ENCODE peak calls at places on chromosomes 1 and 21, in nine cellular contexts. X is IMR-90, Y is body of pancreas, U is fibroblast of the aortic adventitia, W is GM23338, J is Calu3, E is heart right ventricle, P is cardiac fibroblast, A is pancreas. S is an unnamed sample.

GRCh38 chr1:58149266-58149812 is 397.2 kb downstream of the OMA1 start:
- DNase-seq in X (no peak), Y (no peak), U (no peak), W (no peak), J (no peak), E (no peak), P (no peak), A (no peak), S (no peak)

GRCh38 chr1:234315091-234315541 is 58.1 kb upstream of the COA6 start:
- DNase-seq in X (peak), Y (no peak), U (peak), W (no peak), J (no peak), E (no peak), P (peak), A (no peak), S (peak)

GRCh38 chr1:223363057-223363855 is 720 bp downstream of the SUSD4 start:
- DNase-seq in X (peak), Y (peak), U (peak), W (peak), J (peak), E (peak), P (peak), A (peak), S (peak)

GRCh38 chr1:181791721-181792120 is 269.8 kb downstream of the ZNF648 start:
- DNase-seq in X (no peak), Y (no peak), U (no peak), W (no peak), J (no peak), E (no peak), P (no peak), A (no peak), S (no peak)

GRCh38 chr1:206476058-206476457 is 5.8 kb downstream of the IKBKE start:
- DNase-seq in X (no peak), Y (no peak), U (no peak), W (no peak), J (no peak), E (no peak), P (no peak), A (no peak), S (no peak)

GRCh38 chr1:17192394-17193221 is 12.3 kb upstream of the PADI1 start:
- DNase-seq in X (no peak), Y (no peak), U (peak), W (no peak), J (no peak), E (no peak), P (peak), A (no peak), S (no peak)

GRCh38 chr1:119582801-119583200 is 65.3 kb downstream of the ZNF697 start:
- DNase-seq in X (peak), Y (peak), U (peak), W (peak), J (peak), E (peak), P (peak), A (no peak), S (peak)

GRCh38 chr1:59520759-59521442 is 224.0 kb downstream of the FGGY start:
- DNase-seq in X (peak), Y (no peak), U (peak), W (no peak), J (no peak), E (no peak), P (peak), A (no peak), S (no peak)

GRCh38 chr1:216183007-216183406 is 240.2 kb downstream of the USH2A start:
- DNase-seq in X (peak), Y (no peak), U (no peak), W (peak), J (peak), E (no peak), P (peak), A (no peak), S (no peak)

GRCh38 chr1:247077768-247078314 is 770 bp downstream of the ZNF670 start:
- DNase-seq in X (peak), Y (no peak), U (peak), W (no peak), J (no peak), E (no peak), P (peak), A (no peak), S (peak)

GRCh38 chr1:5164155-5164554 is 509.7 kb downstream of the AJAP1 start:
- DNase-seq in X (no peak), Y (no peak), U (no peak), W (no peak), J (no peak), E (no peak), P (no peak), A (no peak), S (peak)

GRCh38 chr1:164780863-164781262 is 221.9 kb downstream of the PBX1 start:
- DNase-seq in X (peak), Y (no peak), U (peak), W (no peak), J (no peak), E (no peak), P (peak), A (no peak), S (no peak)

GRCh38 chr1:37071829-37072228 is 37.5 kb upstream of the GRIK3 start:
- DNase-seq in X (no peak), Y (no peak), U (no peak), W (no peak), J (no peak), E (peak), P (no peak), A (no peak), S (no peak)

GRCh38 chr1:41583658-41584570 is 99.4 kb upstream of the EDN2 start:
- DNase-seq in X (no peak), Y (no peak), U (no peak), W (peak), J (no peak), E (no peak), P (no peak), A (no peak), S (no peak)
- TF ChIP-seq CTCF in X (no peak), Y (no peak), U (no peak), W (no peak), J (no peak), E (no peak), P (no peak), A (no peak), S (no peak)

DNA sequence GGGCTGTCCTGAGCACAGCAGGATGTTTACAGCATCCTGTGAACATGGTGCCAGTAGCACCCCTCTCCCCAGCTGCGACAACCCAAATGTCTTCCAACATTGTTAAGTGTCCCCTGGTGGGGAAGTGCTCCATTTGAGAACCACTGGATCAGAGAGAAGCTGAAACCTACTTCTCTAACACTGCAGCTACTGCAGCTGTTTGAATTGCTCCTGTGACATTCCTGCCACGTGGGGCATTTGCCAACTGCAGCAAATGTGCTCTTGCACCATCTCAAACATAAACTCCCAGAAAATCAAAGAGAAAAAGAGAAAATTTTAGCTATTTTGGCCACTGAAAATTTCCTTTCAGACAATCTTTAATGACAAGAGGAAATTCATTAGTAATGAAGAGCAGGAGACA is 11.0 kb downstream of the SLC2A5 start:
- DNase-seq in X (peak), Y (no peak), U (peak), W (no peak), J (no peak), E (no peak), P (peak), A (no peak), S (no peak)
- TF ChIP-seq CTCF in X (peak), Y (no peak), U (peak), W (peak), J (no peak), E (no peak), P (no peak), A (no peak), S (no peak)

GRCh38 chr1:41919131-41919530 is 409 bp upstream of the HIVEP3 start:
- DNase-seq in X (no peak), Y (no peak), U (no peak), W (no peak), J (no peak), E (no peak), P (no peak), A (no peak), S (no peak)

GRCh38 chr1:41917835-41918449 is 780 bp downstream of the HIVEP3 start:
- DNase-seq in X (peak), Y (peak), U (peak), W (peak), J (peak), E (peak), P (peak), A (peak), S (peak)

GRCh38 chr1:41919764-41920397 is 1.2 kb upstream of the HIVEP3 start:
- DNase-seq in X (peak), Y (peak), U (no peak), W (peak), J (peak), E (peak), P (no peak), A (peak), S (peak)

GRCh38 chr1:41917051-41917530 is 1.6 kb downstream of the HIVEP3 start:
- DNase-seq in X (no peak), Y (no peak), U (no peak), W (no peak), J (no peak), E (no peak), P (no peak), A (no peak), S (no peak)

DNA sequence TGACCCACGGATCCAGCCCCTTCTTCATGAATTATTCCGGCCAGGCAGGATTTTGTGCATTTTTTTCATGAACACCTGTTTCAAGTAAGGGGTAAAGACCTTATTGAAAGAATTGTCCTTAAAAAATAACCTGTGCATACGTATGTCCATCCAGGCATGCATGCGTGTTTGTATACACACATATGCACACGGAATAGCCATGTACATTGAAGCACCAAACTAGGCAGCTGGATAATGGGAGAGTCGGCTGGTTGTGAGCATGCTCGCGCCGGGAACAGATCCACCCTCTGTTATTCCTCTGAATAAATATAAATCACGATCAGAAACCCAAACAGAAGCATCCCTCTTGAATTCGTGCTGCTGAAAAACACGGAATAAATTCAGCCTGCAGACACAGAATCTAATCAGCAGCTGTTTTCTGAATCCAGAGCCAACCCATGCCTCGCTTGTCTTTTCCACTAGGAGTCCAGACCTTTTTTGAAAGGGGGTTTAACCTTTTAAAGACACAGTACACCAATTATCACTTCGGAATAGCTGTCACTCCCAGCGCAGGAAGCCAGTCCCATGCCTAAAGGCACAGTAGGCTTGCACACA is at the start of gene HIVEP3:
- DNase-seq in X (no peak), Y (peak), U (peak), W (peak), J (no peak), E (no peak), P (peak), A (no peak), S (no peak)
- TF ChIP-seq CTCF in X (no peak), Y (no peak), U (peak), W (no peak), J (no peak), E (no peak), P (peak), A (no peak), S (no peak)

GRCh38 chr1:185681034-185681633 is 53.1 kb upstream of the HMCN1 start:
- DNase-seq in X (peak), Y (no peak), U (peak), W (peak), J (peak), E (no peak), P (peak), A (no peak), S (peak)
- TF ChIP-seq CTCF in X (peak), Y (peak), U (peak), W (peak), J (peak), E (peak), P (peak), A (peak), S (peak)

GRCh38 chr1:176691251-176692228 is 228.6 kb downstream of the PAPPA2 start:
- DNase-seq in X (peak), Y (peak), U (peak), W (peak), J (peak), E (no peak), P (peak), A (no peak), S (peak)
- TF ChIP-seq CTCF in X (peak), Y (peak), U (peak), W (peak), J (peak), E (peak), P (peak), A (peak), S (peak)

GRCh38 chr1:203657735-203658134 is 31.1 kb downstream of the ATP2B4 start:
- DNase-seq in X (no peak), Y (no peak), U (no peak), W (no peak), J (no peak), E (no peak), P (no peak), A (no peak), S (no peak)

GRCh38 chr1:203661572-203661971 is 34.9 kb downstream of the ATP2B4 start:
- DNase-seq in X (no peak), Y (peak), U (no peak), W (no peak), J (peak), E (peak), P (no peak), A (peak), S (no peak)

GRCh38 chr1:203660931-203661484 is 34.4 kb downstream of the ATP2B4 start:
- DNase-seq in X (no peak), Y (no peak), U (no peak), W (no peak), J (no peak), E (no peak), P (no peak), A (no peak), S (no peak)

GRCh38 chr1:203658274-203658673 is 31.6 kb downstream of the ATP2B4 start:
- DNase-seq in X (no peak), Y (no peak), U (no peak), W (no peak), J (no peak), E (no peak), P (no peak), A (no peak), S (no peak)

DNA sequence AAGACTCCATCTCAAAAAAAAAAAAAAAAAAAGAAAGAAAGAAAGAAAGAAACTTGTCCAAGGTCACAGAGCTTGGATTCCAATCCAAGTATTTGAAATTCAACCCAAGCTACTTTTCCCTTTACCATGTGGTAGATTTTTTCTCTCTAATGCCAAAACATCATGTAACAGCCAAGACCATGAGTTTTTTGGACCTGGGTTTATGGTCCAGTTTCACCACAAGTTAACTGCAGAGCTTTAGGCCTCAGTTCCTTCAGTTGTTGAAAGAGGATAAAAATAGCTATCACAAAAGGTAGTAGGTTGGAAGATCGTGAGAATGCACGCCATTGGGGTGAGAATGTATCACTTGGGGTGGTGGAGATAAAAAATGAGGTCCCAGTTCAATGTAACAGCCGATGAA is 33.4 kb downstream of the ATP2B4 start:
- DNase-seq in X (no peak), Y (no peak), U (no peak), W (no peak), J (no peak), E (no peak), P (no peak), A (no peak), S (no peak)
- TF ChIP-seq CTCF in X (no peak), Y (no peak), U (no peak), W (no peak), J (no peak), E (no peak), P (no peak), A (no peak), S (no peak)

GRCh38 chr21:18522181-18522771 is 118.7 kb upstream of the TMPRSS15 start:
- DNase-seq in X (no peak), Y (no peak), U (peak), W (peak), J (no peak), E (no peak), P (no peak), A (no peak), S (no peak)
- TF ChIP-seq CTCF in X (no peak), Y (no peak), U (no peak), W (peak), J (no peak), E (no peak), P (no peak), A (no peak), S (no peak)